ENCODE peak calls at places on chromosomes 2 and 18, in five cellular contexts. B is HepG2, A is H1, Q is HEK293T, G is GM12878. W is an unnamed sample.

GRCh38 chr2:236934166-236934565 is 151.5 kb upstream of the COPS8 start:
- DNase-seq in B (no peak), A (no peak), Q (no peak), G (no peak), W (no peak)

GRCh38 chr2:76867854-76868253 is 654.3 kb downstream of the LRRTM4 start:
- DNase-seq in B (no peak), A (no peak), Q (no peak), G (no peak), W (no peak)

GRCh38 chr2:178506524-178506923 is 26.3 kb downstream of the PLEKHA3 start:
- DNase-seq in B (no peak), A (no peak), Q (no peak), G (no peak), W (no peak)

GRCh38 chr18:74152906-74153305 is 4.6 kb downstream of the TIMM21 start:
- DNase-seq in B (no peak), A (no peak), Q (no peak), G (no peak), W (no peak)

GRCh38 chr2:69092857-69093256 is 79.9 kb downstream of the ANTXR1 start:
- DNase-seq in B (no peak), A (no peak), Q (no peak), G (no peak), W (no peak)

GRCh38 chr2:83475371-83475770 is 983.7 kb downstream of the SUCLG1 start:
- DNase-seq in B (no peak), A (no peak), Q (no peak), G (no peak), W (no peak)

GRCh38 chr2:96977631-96978195 is 8.7 kb downstream of the FAM178B start:
- DNase-seq in B (no peak), A (no peak), Q (no peak), G (no peak), W (no peak)

GRCh38 chr2:190781604-190782198 is 98.9 kb upstream of the GLS start:
- DNase-seq in B (peak), A (no peak), Q (peak), G (peak), W (peak)

GRCh38 chr2:171348056-171348455 is 85.7 kb downstream of the METTL8 start:
- DNase-seq in B (no peak), A (no peak), Q (no peak), G (no peak), W (no peak)

GRCh38 chr2:29528891-29529520 is 392.4 kb downstream of the ALK start:
- DNase-seq in B (no peak), A (no peak), Q (no peak), G (no peak), W (no peak)

GRCh38 chr2:102106133-102106556 is 36.4 kb upstream of the IL1R1 start:
- DNase-seq in B (peak), A (no peak), Q (no peak), G (no peak), W (no peak)

GRCh38 chr18:62606106-62606505 is 83.3 kb downstream of the ZCCHC2 start:
- DNase-seq in B (no peak), A (no peak), Q (no peak), G (no peak), W (no peak)

GRCh38 chr18:13446581-13447470 is 228.3 kb downstream of the LDLRAD4 start:
- DNase-seq in B (no peak), A (no peak), Q (no peak), G (no peak), W (no peak)

DNA sequence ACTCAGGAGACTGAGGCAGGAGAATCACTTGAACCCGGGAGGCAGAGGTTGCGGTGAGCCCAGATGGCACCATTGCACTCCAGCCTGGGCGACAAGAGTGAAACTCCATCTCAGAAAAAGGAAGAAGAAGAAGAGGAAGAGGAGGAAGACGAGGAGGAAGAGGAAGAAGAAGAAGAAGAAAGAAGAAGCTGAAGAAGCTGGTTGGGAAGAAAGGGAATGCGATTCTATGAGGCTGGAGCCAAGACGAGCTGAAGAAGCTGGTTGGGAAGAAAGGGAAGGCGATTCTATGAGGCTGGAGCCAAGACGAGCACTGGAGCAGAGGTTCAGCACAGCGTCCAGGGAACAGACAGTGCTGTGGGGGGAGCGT is 30.3 kb upstream of the TAF1B start:
- DNase-seq in B (no peak), A (no peak), Q (no peak), G (no peak), W (no peak)
- TF ChIP-seq SUZ12 in B (no peak), A (no peak), Q (no peak), G (no peak), W (no peak)

DNA sequence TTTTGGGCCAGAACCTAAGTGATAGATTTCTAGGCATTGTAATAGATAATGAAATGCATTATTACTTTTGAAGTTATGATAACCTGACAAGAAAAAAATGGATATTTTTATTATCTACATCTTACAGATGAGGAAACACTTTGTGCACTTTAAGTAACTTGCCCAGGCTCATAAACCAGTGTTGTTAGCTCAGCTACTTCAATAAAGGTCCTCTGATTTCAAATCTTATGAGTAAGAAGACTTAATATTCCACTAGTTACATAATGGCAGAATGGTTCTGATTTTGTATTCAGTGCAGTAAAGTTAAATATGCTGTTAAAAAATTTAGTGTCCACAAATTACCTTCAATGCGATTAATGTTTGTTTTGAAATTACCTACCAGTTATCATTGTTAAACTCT is 199.0 kb downstream of the BABAM2 start:
- DNase-seq in B (no peak), A (no peak), Q (no peak), G (no peak), W (no peak)
- TF ChIP-seq SUZ12 in B (no peak), A (no peak), Q (no peak), G (no peak), W (no peak)

DNA sequence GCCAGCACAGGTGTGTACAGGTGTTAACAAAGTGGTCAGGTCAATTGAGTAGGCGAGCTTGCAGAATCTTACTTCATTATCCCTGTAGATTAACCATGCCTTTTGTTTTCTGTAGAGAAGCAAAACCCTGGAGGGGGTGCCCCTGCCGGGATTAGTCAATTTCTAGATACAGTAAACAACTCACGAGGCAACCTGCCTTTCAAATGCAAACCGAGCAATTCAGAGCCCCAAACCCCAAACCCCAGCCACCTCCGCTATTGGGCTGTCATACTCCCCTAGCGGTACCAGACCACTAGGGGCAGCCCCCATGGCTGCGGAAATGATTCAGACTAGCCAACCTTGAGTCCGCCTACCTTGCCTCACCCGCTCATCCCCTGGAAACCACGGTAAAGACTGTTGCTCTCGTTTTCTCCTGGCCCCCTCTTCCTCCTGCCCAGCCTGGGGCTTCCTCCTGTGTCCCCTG is 61.4 kb upstream of the KIF5C start:
- DNase-seq in B (no peak), A (peak), Q (no peak), G (peak), W (peak)
- TF ChIP-seq SUZ12 in B (no peak), A (no peak), Q (no peak), G (no peak), W (no peak)

DNA sequence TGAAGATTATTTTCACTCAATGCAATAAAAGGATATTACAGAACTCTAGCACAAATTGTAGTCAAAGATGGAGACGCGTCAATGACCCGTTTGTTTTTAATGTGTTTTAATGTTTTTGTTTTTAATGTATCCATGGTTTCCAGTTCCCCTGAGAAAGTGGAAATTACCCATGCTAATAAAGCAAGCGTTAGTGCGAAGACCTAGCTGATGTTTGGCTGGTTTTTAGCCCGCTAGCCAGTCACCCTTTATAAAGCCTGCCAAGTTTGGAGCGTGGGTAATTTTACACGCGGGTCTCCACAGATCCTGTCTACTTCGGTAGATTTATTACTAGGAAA is 425 bp upstream of the CHMP1B start:
- DNase-seq in B (no peak), A (no peak), Q (no peak), G (no peak), W (no peak)
- TF ChIP-seq SUZ12 in B (no peak), A (no peak), Q (no peak), G (no peak), W (no peak)

GRCh38 chr2:25072606-25073005 is 30.7 kb downstream of the EFR3B start:
- DNase-seq in B (no peak), A (no peak), Q (no peak), G (no peak), W (no peak)

GRCh38 chr2:25071962-25072361 is 30.1 kb downstream of the EFR3B start:
- DNase-seq in B (no peak), A (no peak), Q (no peak), G (no peak), W (no peak)

GRCh38 chr2:25074826-25075225 is 33.0 kb downstream of the EFR3B start:
- DNase-seq in B (no peak), A (no peak), Q (no peak), G (no peak), W (no peak)

GRCh38 chr2:25073914-25074313 is 32.0 kb downstream of the EFR3B start:
- DNase-seq in B (no peak), A (no peak), Q (no peak), G (no peak), W (no peak)

DNA sequence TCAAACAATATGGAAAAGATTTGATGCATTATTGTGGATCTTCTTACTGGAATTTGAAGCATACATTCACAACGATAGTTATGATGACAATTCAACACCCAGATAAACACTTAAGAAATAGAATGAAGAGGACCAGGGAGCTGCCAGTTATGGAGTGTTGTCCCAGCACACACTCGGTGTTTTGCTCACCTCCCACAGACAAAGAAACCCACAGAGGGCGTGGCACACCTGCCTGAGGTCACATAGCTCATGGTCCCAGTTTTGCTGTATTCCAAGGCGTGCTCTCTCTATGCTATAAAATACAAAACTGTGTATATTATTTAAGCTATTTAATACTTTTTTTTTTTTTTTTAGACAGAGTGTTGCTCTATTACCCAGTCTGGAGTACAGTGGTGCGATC is 31.1 kb downstream of the EFR3B start:
- DNase-seq in B (no peak), A (no peak), Q (no peak), G (no peak), W (no peak)
- TF ChIP-seq SUZ12 in B (no peak), A (no peak), Q (no peak), G (no peak), W (no peak)

GRCh38 chr2:70668432-70668831 is 99.6 kb downstream of the ADD2 start:
- DNase-seq in B (no peak), A (no peak), Q (no peak), G (no peak), W (no peak)
- TF ChIP-seq SUZ12 in B (no peak), A (no peak), Q (no peak), G (no peak), W (no peak)

W was measured in NT2/D1.